ENCODE peak calls at places on chromosomes 6 and 20, in nine cellular contexts. C, H, D, P, O, U, K, T and G are unnamed samples.

GRCh38 chr6:107488875-107489635 is 862 bp upstream of the SOBP start:
- DNase-seq in C (peak), H (peak), D (peak), P (no peak), O (no peak), U (peak), K (peak), T (no peak), G (no peak)

GRCh38 chr6:170253910-170254269 is 37.0 kb downstream of the DLL1 start:
- DNase-seq in C (no peak), H (no peak), D (no peak), P (no peak), O (no peak), U (no peak), K (no peak), T (no peak), G (no peak)

GRCh38 chr6:45000833-45001232 is 327.3 kb upstream of the RUNX2 start:
- DNase-seq in C (no peak), H (no peak), D (no peak), P (no peak), O (no peak), U (no peak), K (peak), T (no peak), G (no peak)

GRCh38 chr6:138517635-138518034 is 18.3 kb upstream of the NHSL1 start:
- DNase-seq in C (peak), H (peak), D (peak), P (peak), O (no peak), U (peak), K (peak), T (no peak), G (no peak)

GRCh38 chr6:78808356-78808891 is 58.9 kb upstream of the IRAK1BP1 start:
- DNase-seq in C (no peak), H (no peak), D (no peak), P (no peak), O (no peak), U (no peak), K (no peak), T (no peak), G (no peak)

GRCh38 chr6:111861321-111861938 is 11.8 kb downstream of the FYN start:
- DNase-seq in C (no peak), H (no peak), D (no peak), P (no peak), O (no peak), U (no peak), K (no peak), T (no peak), G (no peak)

GRCh38 chr20:24986436-24987015 is 6.0 kb downstream of the APMAP start:
- DNase-seq in C (no peak), H (no peak), D (no peak), P (no peak), O (no peak), U (no peak), K (no peak), T (no peak), G (no peak)

GRCh38 chr6:110310861-110311446 is 47.2 kb downstream of the METTL24 start:
- DNase-seq in C (no peak), H (no peak), D (no peak), P (no peak), O (no peak), U (no peak), K (peak), T (no peak), G (no peak)

GRCh38 chr6:14861491-14861943 is 384.4 kb upstream of the JARID2 start:
- DNase-seq in C (no peak), H (no peak), D (no peak), P (no peak), O (no peak), U (no peak), K (peak), T (no peak), G (no peak)

GRCh38 chr20:62804632-62805364 is at the start of gene OGFR:
- DNase-seq in C (peak), H (peak), D (peak), P (peak), O (no peak), U (peak), K (peak), T (no peak), G (no peak)

GRCh38 chr6:105831321-105831720 is 254.8 kb upstream of the PRDM1 start:
- DNase-seq in C (no peak), H (no peak), D (peak), P (no peak), O (no peak), U (no peak), K (no peak), T (no peak), G (no peak)
- H3K4me3 ChIP-seq in C (no peak), H (no peak), D (no peak), P (no peak), O (no peak), U (no peak), K (no peak), T (no peak), G (no peak)

GRCh38 chr20:63979549-63980316 is at the start of gene SAMD10:
- DNase-seq in C (peak), H (peak), D (peak), P (peak), O (no peak), U (peak), K (peak), T (no peak), G (no peak)

GRCh38 chr20:63980806-63981728 is at the start of gene PRPF6:
- DNase-seq in C (peak), H (peak), D (peak), P (peak), O (peak), U (peak), K (peak), T (peak), G (peak)

GRCh38 chr20:63979221-63979548 is 257 bp downstream of the SAMD10 start:
- DNase-seq in C (no peak), H (no peak), D (no peak), P (no peak), O (no peak), U (no peak), K (no peak), T (no peak), G (no peak)

GRCh38 chr20:63978319-63979220 is 872 bp downstream of the SAMD10 start:
- DNase-seq in C (peak), H (peak), D (peak), P (peak), O (no peak), U (peak), K (peak), T (no peak), G (no peak)

DNA sequence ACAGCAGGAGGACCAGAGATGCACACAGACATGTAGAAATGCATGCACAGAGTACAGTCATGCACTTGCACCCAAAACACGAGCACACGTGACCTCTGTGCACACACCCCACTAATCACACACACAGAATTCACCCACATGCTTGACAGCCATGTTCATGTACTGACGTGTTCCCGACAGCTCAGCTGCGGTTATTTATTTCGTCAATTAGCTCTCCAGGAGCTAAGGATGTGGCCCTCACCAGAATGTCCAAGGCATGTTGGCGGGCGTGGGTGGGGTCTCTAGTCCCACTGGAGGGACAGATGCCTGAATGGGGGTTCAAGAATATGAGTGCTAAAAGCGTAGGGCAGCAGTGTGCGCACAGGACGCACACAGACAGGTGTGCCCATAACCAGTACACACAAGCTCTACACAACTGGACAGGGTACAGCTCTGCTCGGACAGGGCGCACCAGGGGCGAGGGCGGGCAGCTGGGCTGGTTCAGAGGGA is 571 bp upstream of the PRPF6 start:
- DNase-seq in C (no peak), H (peak), D (no peak), P (peak), O (no peak), U (no peak), K (peak), T (no peak), G (no peak)
- H3K4me3 ChIP-seq in C (no peak), H (peak), D (peak), P (peak), O (peak), U (peak), K (peak), T (peak), G (peak)

GRCh38 chr20:47561603-47562583 is 60.2 kb downstream of the NCOA3 start:
- DNase-seq in C (no peak), H (peak), D (no peak), P (no peak), O (no peak), U (no peak), K (no peak), T (no peak), G (no peak)

GRCh38 chr20:47568837-47569410 is 67.2 kb downstream of the NCOA3 start:
- DNase-seq in C (no peak), H (no peak), D (no peak), P (no peak), O (no peak), U (no peak), K (no peak), T (no peak), G (no peak)

GRCh38 chr20:47561175-47561574 is 59.5 kb downstream of the NCOA3 start:
- DNase-seq in C (no peak), H (peak), D (peak), P (no peak), O (no peak), U (no peak), K (no peak), T (peak), G (no peak)

GRCh38 chr20:47568019-47568418 is 66.3 kb downstream of the NCOA3 start:
- DNase-seq in C (peak), H (no peak), D (peak), P (no peak), O (no peak), U (peak), K (no peak), T (peak), G (no peak)

DNA sequence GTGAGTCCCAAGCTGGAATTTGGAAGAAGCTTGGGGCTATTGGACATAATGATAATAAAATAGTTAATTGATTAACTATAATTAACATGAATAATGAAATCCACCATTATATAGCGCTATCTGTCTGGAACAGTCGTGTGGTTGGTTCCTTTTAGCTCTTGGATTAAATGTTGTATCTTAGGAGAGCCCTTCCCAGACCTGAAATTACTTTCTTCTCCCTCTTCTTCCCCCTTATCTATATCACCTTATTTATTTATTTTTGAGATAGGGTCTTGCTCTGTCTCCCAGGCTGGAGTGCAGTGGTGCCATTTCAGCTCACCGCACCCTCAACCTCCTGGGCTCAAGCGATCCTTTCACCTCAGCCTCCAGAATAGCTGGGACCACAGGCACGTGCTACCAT is 64.6 kb downstream of the NCOA3 start:
- DNase-seq in C (no peak), H (no peak), D (no peak), P (no peak), O (no peak), U (no peak), K (no peak), T (no peak), G (no peak)
- H3K4me3 ChIP-seq in C (no peak), H (no peak), D (no peak), P (no peak), O (no peak), U (no peak), K (no peak), T (no peak), G (no peak)

DNA sequence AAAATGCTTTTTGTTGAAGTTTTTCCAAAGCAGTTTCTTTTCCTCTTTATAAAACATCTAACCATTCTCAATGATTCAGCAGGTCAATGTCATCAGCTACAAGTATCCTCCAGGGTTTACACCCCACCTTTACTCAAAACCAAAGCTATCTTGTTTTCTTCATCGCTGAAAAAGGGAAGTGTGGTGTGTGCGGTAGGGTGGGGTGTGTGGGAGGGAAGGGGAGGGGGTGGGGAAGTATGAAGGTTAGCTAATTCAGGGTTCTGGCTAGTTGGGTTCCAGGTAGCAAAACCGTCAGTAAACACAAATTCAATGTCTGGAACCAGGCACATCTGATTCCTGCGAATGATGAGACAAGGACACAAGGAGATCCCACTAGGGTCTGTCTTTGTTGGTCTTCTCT is 189.6 kb downstream of the GJA10 start:
- DNase-seq in C (no peak), H (peak), D (no peak), P (no peak), O (no peak), U (no peak), K (peak), T (no peak), G (no peak)
- H3K4me3 ChIP-seq in C (no peak), H (no peak), D (no peak), P (no peak), O (no peak), U (no peak), K (no peak), T (no peak), G (no peak)

GRCh38 chr6:113570176-113570575 is 287.0 kb upstream of the MARCKS start:
- DNase-seq in C (no peak), H (no peak), D (no peak), P (no peak), O (no peak), U (no peak), K (no peak), T (peak), G (no peak)

GRCh38 chr6:113564401-113565161 is 292.6 kb upstream of the MARCKS start:
- DNase-seq in C (peak), H (no peak), D (peak), P (peak), O (peak), U (peak), K (peak), T (peak), G (peak)

GRCh38 chr6:113560908-113561307 is 296.2 kb upstream of the MARCKS start:
- DNase-seq in C (no peak), H (no peak), D (peak), P (peak), O (no peak), U (no peak), K (no peak), T (peak), G (peak)

GRCh38 chr6:113562248-113562647 is 294.9 kb upstream of the MARCKS start:
- DNase-seq in C (no peak), H (no peak), D (no peak), P (no peak), O (no peak), U (no peak), K (no peak), T (no peak), G (no peak)

DNA sequence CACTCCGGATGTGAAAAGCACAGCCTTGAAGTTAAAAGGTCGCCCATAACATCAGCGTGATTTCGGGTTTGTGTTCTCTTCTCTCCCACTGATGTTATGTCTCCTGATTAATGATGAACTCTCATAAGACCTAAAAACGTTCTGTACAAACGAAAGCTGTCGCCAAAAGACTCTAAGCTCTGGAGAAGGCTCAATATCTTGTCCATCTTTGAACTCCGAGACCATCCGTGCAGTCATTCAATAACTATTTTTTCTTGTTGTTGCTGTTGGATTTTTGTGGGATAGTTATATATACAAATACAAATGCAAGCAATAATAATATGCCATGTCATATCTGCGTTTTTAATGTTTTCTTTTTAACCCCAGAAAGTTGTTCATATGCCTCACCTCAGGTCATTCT is 291.8 kb upstream of the MARCKS start:
- DNase-seq in C (no peak), H (no peak), D (peak), P (no peak), O (no peak), U (no peak), K (no peak), T (no peak), G (no peak)
- H3K4me3 ChIP-seq in C (no peak), H (no peak), D (peak), P (no peak), O (no peak), U (no peak), K (no peak), T (no peak), G (no peak)

DNA sequence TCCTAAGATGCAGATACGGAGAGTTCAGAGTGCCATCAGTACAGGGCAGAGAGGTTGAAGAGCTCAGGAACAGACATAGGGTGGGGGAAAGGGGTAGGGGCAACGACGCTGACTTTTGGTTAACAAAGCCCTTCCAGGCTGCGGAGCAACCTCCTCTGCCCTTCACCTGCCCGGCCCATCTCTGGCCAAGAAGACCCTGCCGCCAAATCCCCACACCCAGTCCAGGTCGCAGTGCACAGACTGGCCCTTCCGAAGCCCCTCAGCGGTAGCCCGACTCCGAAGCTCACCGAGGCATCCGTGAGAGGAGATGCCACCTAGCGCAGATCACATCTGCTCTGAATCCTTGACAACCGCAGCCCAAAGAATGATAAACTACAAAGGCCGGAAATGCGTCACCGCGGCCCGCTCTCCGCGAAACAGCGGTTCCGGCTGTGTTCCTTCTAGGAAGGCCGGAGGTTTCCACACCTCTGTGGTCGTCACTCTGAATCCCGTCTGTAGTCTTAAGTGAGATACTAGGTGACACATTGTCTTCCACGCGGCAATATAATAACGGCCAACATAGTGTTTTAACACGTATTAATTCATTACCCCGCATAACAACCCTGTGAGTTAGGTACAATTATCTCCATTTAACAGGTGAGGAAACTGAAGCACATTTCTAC is at the start of gene ZSCAN23:
- DNase-seq in C (peak), H (peak), D (peak), P (peak), O (peak), U (peak), K (peak), T (peak), G (peak)
- H3K4me3 ChIP-seq in C (peak), H (peak), D (peak), P (peak), O (peak), U (peak), K (peak), T (peak), G (peak)

DNA sequence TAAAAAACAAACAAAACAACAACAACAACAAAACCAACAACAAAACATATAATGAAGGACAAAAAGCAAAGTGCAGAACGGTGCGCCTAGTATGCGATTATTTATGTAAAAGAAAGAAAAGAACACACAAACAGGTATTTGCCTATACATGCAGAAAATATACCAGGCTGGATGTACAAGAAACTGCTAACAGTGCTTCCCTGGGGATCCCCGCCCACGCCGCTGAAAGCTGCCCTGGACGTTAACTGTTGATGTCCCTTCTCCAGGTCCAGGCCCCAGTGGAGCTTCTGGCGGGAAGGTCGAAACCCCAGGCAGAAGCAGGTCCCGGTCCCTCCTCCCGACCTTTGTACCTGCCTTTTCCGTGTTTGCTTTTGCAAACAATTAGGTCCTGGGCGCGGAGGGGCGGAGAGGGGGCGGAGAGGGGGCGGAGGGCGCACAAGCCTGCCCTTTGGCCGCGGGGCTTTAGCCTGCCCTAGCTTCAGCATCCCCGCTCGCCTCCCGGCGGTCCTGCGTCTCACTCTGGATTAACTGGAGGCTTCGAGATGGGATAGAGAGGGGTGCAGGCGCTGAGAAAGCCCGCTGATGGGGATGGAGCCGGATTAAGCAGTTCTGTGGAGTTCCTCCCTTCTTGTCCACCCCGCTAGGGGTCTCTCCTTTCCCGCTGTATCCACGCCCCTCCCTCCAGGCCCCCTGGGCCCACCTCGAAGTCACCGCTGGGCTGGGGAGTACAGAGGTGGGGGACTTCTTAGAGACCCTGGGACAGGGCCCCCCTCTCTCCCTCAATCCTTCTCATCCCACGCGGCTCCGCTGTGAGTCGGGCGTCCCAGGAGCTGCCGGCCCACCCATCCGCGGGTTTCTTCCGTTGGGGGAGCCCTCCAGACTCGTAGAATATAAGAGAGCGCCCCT is 8.2 kb upstream of the AHCY start:
- DNase-seq in C (peak), H (no peak), D (no peak), P (no peak), O (peak), U (peak), K (no peak), T (no peak), G (no peak)
- H3K4me3 ChIP-seq in C (no peak), H (no peak), D (peak), P (no peak), O (peak), U (no peak), K (no peak), T (peak), G (peak)